ENCODE peak calls at places on chromosome 2, in eight cellular contexts. R, W, V, B, Z, Q, E and J are unnamed samples.

GRCh38 chr2:208370881-208371633 is 35.5 kb upstream of the PTH2R start:
- DNase-seq in Z (no peak), W (no peak), B (no peak), Q (no peak), E (no peak), R (no peak), V (no peak), J (no peak)

GRCh38 chr2:177038772-177039484 is 173.7 kb upstream of the HNRNPA3 start:
- DNase-seq in R (no peak), E (no peak), Z (no peak), V (no peak), B (no peak), W (no peak), Q (no peak), J (no peak)

GRCh38 chr2:199477277-199477834 is 19.6 kb upstream of the SATB2 start:
- DNase-seq in R (no peak), V (no peak), W (no peak), Q (no peak), B (no peak), Z (no peak), E (no peak), J (no peak)

GRCh38 chr2:225543626-225544025 is 144.1 kb downstream of the NYAP2 start:
- DNase-seq in R (no peak), W (no peak), B (no peak), Q (no peak), E (no peak), V (no peak), Z (no peak), J (no peak)

GRCh38 chr2:226478121-226478809 is 321.4 kb downstream of the IRS1 start:
- DNase-seq in R (peak; percentile 52), V (peak; percentile 65), B (peak; percentile 50), E (no peak), Q (peak; percentile 51), W (peak; percentile 65), Z (no peak), J (peak; percentile 77)

GRCh38 chr2:3598197-3598910 is 3.4 kb downstream of the COLEC11 start:
- DNase-seq in W (no peak), B (no peak), R (no peak), V (peak; percentile 56), Q (no peak), E (no peak), Z (no peak), J (no peak)

GRCh38 chr2:70140978-70141753 is 49.7 kb downstream of the C2orf42 start:
- DNase-seq in V (peak; percentile 76), E (peak; percentile 86), R (peak; percentile 71), Q (no peak), Z (peak; percentile 83), W (peak; percentile 60), B (peak; percentile 72), J (peak; percentile 62)

GRCh38 chr2:126048719-126049118 is 607.2 kb upstream of the GYPC start:
- DNase-seq in V (no peak), R (no peak), B (no peak), W (no peak), Q (no peak), Z (no peak), E (no peak), J (no peak)

GRCh38 chr2:121944072-121944829 is 188.8 kb downstream of the TSN start:
- DNase-seq in W (no peak), Q (peak; percentile 14), E (no peak), R (no peak), V (no peak), Z (no peak), B (peak; percentile 18), J (no peak)

GRCh38 chr2:239021651-239022436 is 174.0 kb downstream of the TWIST2 start:
- DNase-seq in E (peak; percentile 31), R (no peak), V (no peak), Q (no peak), W (no peak), Z (no peak), B (no peak), J (no peak)

GRCh38 chr2:164735309-164735919 is 106.2 kb downstream of the COBLL1 start:
- DNase-seq in Z (no peak), W (no peak), B (no peak), V (no peak), Q (no peak), E (no peak), R (no peak), J (no peak)

GRCh38 chr2:197813093-197813787 is 8.8 kb downstream of the PLCL1 start:
- DNase-seq in R (no peak), Z (no peak), E (no peak), V (no peak), W (no peak), B (no peak), Q (peak; percentile 31), J (no peak)

GRCh38 chr2:126531029-126531428 is 124.9 kb upstream of the GYPC start:
- DNase-seq in V (no peak), E (no peak), Z (no peak), R (no peak), W (no peak), B (no peak), Q (no peak), J (no peak)

GRCh38 chr2:96856776-96857673 is 791 bp downstream of the ANKRD39 start:
- DNase-seq in B (no peak), V (no peak), R (no peak), E (no peak), Q (no peak), Z (no peak), W (peak; percentile 40), J (no peak)

GRCh38 chr2:118845005-118845842 is 2.2 kb downstream of the EN1 start:
- DNase-seq in E (peak; percentile 58), W (no peak), Q (no peak), V (peak; percentile 35), Z (no peak), R (no peak), B (no peak), J (no peak)

GRCh38 chr2:145595296-145595695 is 1075.4 kb upstream of the ZEB2 start:
- DNase-seq in V (no peak), Z (no peak), W (no peak), R (no peak), B (no peak), E (no peak), Q (no peak), J (no peak)

GRCh38 chr2:118120001-118120400 is 31.7 kb downstream of the INSIG2 start:
- DNase-seq in B (no peak), V (no peak), W (no peak), E (no peak), Q (no peak), Z (no peak), R (no peak), J (no peak)

GRCh38 chr2:68366083-68366560 is 1.0 kb downstream of the PLEK start:
- DNase-seq in E (no peak), R (no peak), W (no peak), V (no peak), Z (no peak), B (no peak), Q (no peak), J (no peak)
- TF ChIP-seq POLR2A in E (no peak), R (no peak), W (no peak), V (peak; percentile 32), Z (no peak), B (no peak), Q (no peak), J (no peak)

GRCh38 chr2:16628316-16628715 is 37.3 kb downstream of the CYRIA start:
- DNase-seq in R (no peak), E (no peak), Z (no peak), B (no peak), V (no peak), W (no peak), Q (no peak), J (no peak)

GRCh38 chr2:16626997-16627605 is 38.5 kb downstream of the CYRIA start:
- DNase-seq in B (no peak), Z (no peak), V (no peak), W (no peak), E (no peak), Q (no peak), R (no peak), J (no peak)

GRCh38 chr2:16630463-16630862 is 35.2 kb downstream of the CYRIA start:
- DNase-seq in W (no peak), V (no peak), Z (no peak), Q (no peak), E (no peak), B (no peak), R (no peak), J (no peak)

GRCh38 chr2:16629770-16630169 is 35.9 kb downstream of the CYRIA start:
- DNase-seq in Z (no peak), V (no peak), E (no peak), R (no peak), B (no peak), W (no peak), Q (no peak), J (no peak)

GRCh38 chr2:16629044-16629443 is 36.6 kb downstream of the CYRIA start:
- DNase-seq in R (no peak), Z (no peak), B (no peak), V (no peak), Q (no peak), W (no peak), E (no peak), J (no peak)
- H3K4me1 ChIP-seq in R (peaks cover 73% of the 10 kb centered on the region), Z (no peaks in the 10 kb centered on the region), B (peaks cover 38% of the 10 kb centered on the region), V (peaks cover 4% of the 10 kb centered on the region), Q (no peaks in the 10 kb centered on the region), W (peaks cover 6% of the 10 kb centered on the region), E (peaks cover 100% of the 10 kb centered on the region), J (peaks cover 54% of the 10 kb centered on the region)

GRCh38 chr2:73386342-73386868 is 769 bp downstream of the ALMS1 start:
- DNase-seq in Q (no peak), Z (no peak), W (no peak), B (no peak), R (no peak), V (no peak), E (no peak), J (no peak)
- TF ChIP-seq CTCF in Q (no peak), Z (no peak), W (no peak), B (no peak), R (no peak), V (no peak), E (no peak), J (no peak)

GRCh38 chr2:156379714-156380113 is 47.2 kb upstream of the NR4A2 start:
- DNase-seq in Z (no peak), Q (no peak), W (no peak), V (no peak), B (no peak), R (no peak), E (no peak), J (no peak)

GRCh38 chr2:156379069-156379468 is 46.5 kb upstream of the NR4A2 start:
- DNase-seq in E (no peak), Z (no peak), B (no peak), V (no peak), R (no peak), W (no peak), Q (no peak), J (no peak)

GRCh38 chr2:156380117-156380645 is 47.7 kb upstream of the NR4A2 start:
- DNase-seq in E (no peak), R (no peak), Q (no peak), Z (no peak), V (no peak), B (no peak), W (no peak), J (no peak)

GRCh38 chr2:156385242-156385641 is 50.9 kb upstream of the GPD2 start:
- DNase-seq in R (no peak), W (no peak), B (no peak), V (no peak), E (no peak), Q (no peak), Z (no peak), J (no peak)

DNA sequence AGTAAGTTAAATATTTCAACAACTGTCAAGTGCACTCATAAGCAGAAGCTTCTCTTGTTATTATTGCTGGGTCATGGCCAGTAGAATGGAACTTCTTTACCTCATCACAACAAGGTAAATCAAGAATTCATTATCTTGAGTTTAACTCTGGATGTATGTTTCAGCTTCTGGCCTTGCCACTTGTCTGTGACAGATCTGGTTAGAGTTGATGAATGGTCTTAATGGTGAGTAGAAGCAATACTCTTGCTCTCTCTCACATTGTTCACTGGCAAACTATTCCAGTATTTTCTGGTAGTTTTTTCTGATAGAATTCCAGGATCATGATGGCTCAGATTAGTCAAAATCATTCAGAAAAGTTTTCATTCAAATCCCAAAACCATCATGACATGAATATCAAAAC is 51.3 kb upstream of the NR4A2 start:
- DNase-seq in B (no peak), Z (no peak), W (no peak), R (no peak), E (no peak), Q (no peak), V (no peak), J (no peak)
- TF ChIP-seq POLR2A in B (no peak), Z (no peak), W (no peak), R (no peak), E (no peak), Q (no peak), V (no peak), J (no peak)